ENCODE peak calls at places on chromosomes 7 and 10, in nine cellular contexts. J, O, S, Q, N, D, X, V and B are unnamed samples.
A peak's percentile ranks its signal among the peaks of the same experiment; 100 is the strongest.

GRCh38 chr10:35215107-35215506 is 88.5 kb downstream of the CREM start:
- DNase-seq in J (no peak), O (no peak), S (no peak), Q (no peak), N (no peak), D (no peak), X (no peak), V (no peak), B (no peak)

GRCh38 chr10:34864156-34865075 is 49.3 kb upstream of the PARD3 start:
- DNase-seq in J (no peak), O (no peak), S (no peak), Q (no peak), N (no peak), D (no peak), X (no peak), V (no peak), B (no peak)

GRCh38 chr7:40747856-40748255 is 613.1 kb downstream of the SUGCT start:
- DNase-seq in J (peak; percentile 33), O (no peak), S (no peak), Q (no peak), N (no peak), D (no peak), X (peak; percentile 32), V (no peak), B (no peak)

GRCh38 chr7:158248816-158249215 is 338.8 kb downstream of the PTPRN2 start:
- DNase-seq in J (no peak), O (no peak), S (no peak), Q (no peak), N (no peak), D (no peak), X (no peak), V (no peak), B (no peak)

GRCh38 chr7:49894543-49894942 is 121.1 kb downstream of the VWC2 start:
- DNase-seq in J (no peak), O (no peak), S (no peak), Q (no peak), N (no peak), D (no peak), X (no peak), V (no peak), B (no peak)

GRCh38 chr7:157065046-157065445 is 54.6 kb upstream of the MNX1 start:
- DNase-seq in J (no peak), O (no peak), S (no peak), Q (no peak), N (no peak), D (no peak), X (no peak), V (no peak), B (no peak)

GRCh38 chr7:18890885-18891621 is 226.4 kb downstream of the TWIST1 start:
- DNase-seq in J (no peak), O (no peak), S (no peak), Q (no peak), N (no peak), D (no peak), X (peak; percentile 39), V (no peak), B (no peak)

GRCh38 chr10:129031233-129032150 is 435.5 kb upstream of the MGMT start:
- DNase-seq in J (peak; percentile 1), O (peak; percentile 65), S (peak; percentile 43), Q (peak; percentile 30), N (peak; percentile 84), D (no peak), X (peak; percentile 12), V (peak; percentile 46), B (peak; percentile 79)

GRCh38 chr10:71597821-71598498 is 121.6 kb downstream of the C10orf105 start:
- DNase-seq in J (no peak), O (peak; percentile 66), S (peak; percentile 21), Q (no peak), N (no peak), D (no peak), X (no peak), V (peak; percentile 60), B (peak; percentile 41)

GRCh38 chr7:48337781-48338180 is 166.5 kb downstream of the ABCA13 start:
- DNase-seq in J (no peak), O (no peak), S (no peak), Q (no peak), N (no peak), D (no peak), X (no peak), V (no peak), B (no peak)
- H3K4me1 ChIP-seq in J (no peaks in the 10 kb centered on the region), O (no peaks in the 10 kb centered on the region), S (no peaks in the 10 kb centered on the region), Q (no peaks in the 10 kb centered on the region), N (no peaks in the 10 kb centered on the region), D (no peaks in the 10 kb centered on the region), X (no peaks in the 10 kb centered on the region), V (no peaks in the 10 kb centered on the region), B (no peaks in the 10 kb centered on the region)

GRCh38 chr10:132396495-132397035 is 435 bp upstream of the PWWP2B start:
- DNase-seq in J (no peak), O (peak; percentile 68), S (peak; percentile 77), Q (peak; percentile 79), N (peak; percentile 90), D (no peak), X (peak; percentile 31), V (no peak), B (peak; percentile 65)

GRCh38 chr10:132395704-132396494 is 1.1 kb upstream of the PWWP2B start:
- DNase-seq in J (no peak), O (peak; percentile 67), S (peak; percentile 82), Q (no peak), N (peak; percentile 91), D (no peak), X (no peak), V (peak; percentile 69), B (peak; percentile 88)

GRCh38 chr10:132398566-132398991 is 1.6 kb downstream of the PWWP2B start:
- DNase-seq in J (no peak), O (no peak), S (peak; percentile 21), Q (no peak), N (no peak), D (no peak), X (no peak), V (no peak), B (peak; percentile 67)

GRCh38 chr10:132397671-132398565 is 918 bp downstream of the PWWP2B start:
- DNase-seq in J (peak; percentile 70), O (no peak), S (peak; percentile 67), Q (no peak), N (no peak), D (peak; percentile 32), X (peak; percentile 47), V (no peak), B (peak; percentile 66)

DNA sequence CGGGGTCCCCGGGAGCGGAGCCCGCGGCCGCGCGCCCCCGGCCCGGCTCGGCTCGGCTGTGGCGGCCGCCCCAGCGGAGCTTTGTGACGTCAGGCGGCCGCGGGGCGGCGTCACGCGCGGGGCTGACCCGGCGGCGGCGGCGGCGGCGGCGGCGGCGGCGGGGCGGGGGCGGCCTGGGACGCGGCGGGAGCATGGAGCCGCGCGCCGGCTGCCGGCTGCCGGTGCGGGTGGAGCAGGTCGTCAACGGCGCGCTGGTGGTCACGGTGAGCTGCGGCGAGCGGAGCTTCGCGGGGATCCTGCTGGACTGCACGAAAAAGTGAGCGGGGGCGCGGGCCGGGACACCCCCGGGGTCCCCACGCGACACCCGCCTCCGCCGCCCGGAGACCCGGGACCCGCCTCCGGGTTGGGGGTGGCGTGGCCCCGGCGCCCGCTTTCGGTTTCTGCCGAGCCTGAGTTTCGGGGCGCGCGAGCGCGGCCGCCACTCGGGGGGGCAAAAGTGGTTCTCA is at the start of gene PWWP2B:
- DNase-seq in J (no peak), O (peak; percentile 64), S (peak; percentile 72), Q (peak; percentile 65), N (peak; percentile 88), D (no peak), X (peak; percentile 19), V (no peak), B (peak; percentile 60)
- H3K4me1 ChIP-seq in J (peaks cover 26% of the 10 kb centered on the region), O (peaks cover 20% of the 10 kb centered on the region), S (peaks cover 62% of the 10 kb centered on the region), Q (peaks cover 17% of the 10 kb centered on the region), N (no peaks in the 10 kb centered on the region), D (peaks cover 18% of the 10 kb centered on the region), X (peaks cover 21% of the 10 kb centered on the region), V (no peaks in the 10 kb centered on the region), B (peaks cover 28% of the 10 kb centered on the region)

GRCh38 chr7:101948650-101949049 is 131.2 kb downstream of the CUX1 start:
- DNase-seq in J (no peak), O (no peak), S (no peak), Q (no peak), N (peak; percentile 27), D (no peak), X (no peak), V (no peak), B (no peak)

GRCh38 chr7:101950450-101951119 is 133.2 kb downstream of the CUX1 start:
- DNase-seq in J (no peak), O (no peak), S (no peak), Q (no peak), N (no peak), D (peak; percentile 65), X (peak; percentile 78), V (no peak), B (no peak)

GRCh38 chr7:101944611-101945010 is 127.2 kb downstream of the CUX1 start:
- DNase-seq in J (no peak), O (no peak), S (no peak), Q (no peak), N (peak; percentile 53), D (no peak), X (no peak), V (no peak), B (no peak)

GRCh38 chr7:101945034-101945758 is 127.8 kb downstream of the CUX1 start:
- DNase-seq in J (no peak), O (no peak), S (no peak), Q (no peak), N (peak; percentile 64), D (no peak), X (no peak), V (no peak), B (no peak)

DNA sequence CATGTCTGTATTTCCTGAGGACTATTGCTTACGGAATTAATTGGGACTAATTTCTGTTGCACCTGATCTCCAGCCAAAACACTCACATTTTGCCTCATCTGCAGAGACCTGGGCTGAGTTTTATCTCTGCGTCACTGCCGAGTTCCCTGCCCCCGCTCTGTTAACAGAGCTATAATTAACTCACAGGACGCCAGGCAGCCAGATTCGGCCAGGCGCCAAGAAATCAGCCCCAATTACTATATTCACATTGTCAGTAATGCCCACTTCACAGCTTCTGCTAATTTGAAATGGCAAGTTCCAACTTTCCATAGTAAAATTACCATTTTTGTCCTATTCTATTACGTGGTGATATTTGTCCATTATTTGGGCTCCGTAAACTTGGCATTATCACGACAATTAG is 130.5 kb downstream of the CUX1 start:
- DNase-seq in J (no peak), O (peak; percentile 79), S (peak; percentile 33), Q (no peak), N (peak; percentile 90), D (peak; percentile 47), X (no peak), V (no peak), B (peak; percentile 29)
- H3K4me1 ChIP-seq in J (peaks cover 2% of the 10 kb centered on the region), O (peaks cover 4% of the 10 kb centered on the region), S (peaks cover 30% of the 10 kb centered on the region), Q (no peaks in the 10 kb centered on the region), N (peaks cover 5% of the 10 kb centered on the region), D (peaks cover 22% of the 10 kb centered on the region), X (peaks cover 11% of the 10 kb centered on the region), V (no peaks in the 10 kb centered on the region), B (peaks cover 6% of the 10 kb centered on the region)

DNA sequence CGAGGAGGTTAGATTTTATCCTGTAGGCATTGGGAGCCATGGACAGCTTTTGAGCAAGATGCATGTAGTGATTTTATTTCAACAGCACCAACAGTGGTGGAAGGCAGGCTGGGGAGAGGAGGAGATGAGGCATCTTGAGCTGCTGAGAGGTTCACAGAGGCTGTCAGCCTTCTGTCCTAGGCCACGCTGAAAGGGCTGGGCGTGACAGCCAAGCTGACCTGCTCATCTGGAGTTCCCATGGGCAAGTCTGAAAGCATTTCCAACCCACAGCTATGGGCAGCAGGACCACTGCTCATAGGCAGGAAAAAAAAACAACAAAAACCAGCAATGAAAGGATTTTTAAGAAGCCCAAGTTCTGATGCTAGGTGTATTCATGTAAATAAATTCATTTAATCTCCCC is 7.7 kb downstream of the NEURL1 start:
- DNase-seq in J (no peak), O (peak; percentile 5), S (no peak), Q (no peak), N (peak; percentile 28), D (no peak), X (no peak), V (no peak), B (peak; percentile 21)
- H3K4me1 ChIP-seq in J (no peaks in the 10 kb centered on the region), O (peaks cover 15% of the 10 kb centered on the region), S (no peaks in the 10 kb centered on the region), Q (peaks cover 15% of the 10 kb centered on the region), N (no peaks in the 10 kb centered on the region), D (peaks cover 5% of the 10 kb centered on the region), X (peaks cover 2% of the 10 kb centered on the region), V (no peaks in the 10 kb centered on the region), B (peaks cover 9% of the 10 kb centered on the region)